ENCODE peak calls at places on chromosomes 7 and 10, in eight cellular contexts. U is AG09319, T is fibroblast of mammary gland, O is cardiac muscle cell, S is BE2C, L is MM.1S, E is epithelial cell of esophagus, P is foreskin keratinocyte. D is an unnamed sample.

GRCh38 chr7:28732037-28732869 is 225.9 kb downstream of the TRIL start:
- DNase-seq in U (peak), T (peak), O (peak), S (no peak), L (no peak), E (peak), P (no peak), D (no peak)

GRCh38 chr7:70975816-70976215 is 156.1 kb upstream of the GALNT17 start:
- DNase-seq in U (no peak), T (no peak), O (no peak), S (no peak), L (no peak), E (no peak), P (no peak), D (no peak)

GRCh38 chr7:44867073-44867990 is 18.0 kb downstream of the PURB start:
- DNase-seq in U (no peak), T (peak), O (peak), S (peak), L (no peak), E (peak), P (peak), D (no peak)

GRCh38 chr10:101588879-101589278 is 758 bp downstream of the DPCD start:
- DNase-seq in U (no peak), T (peak), O (peak), S (no peak), L (no peak), E (peak), P (peak), D (no peak)

GRCh38 chr7:148669907-148670306 is 28.8 kb upstream of the CUL1 start:
- DNase-seq in U (no peak), T (no peak), O (no peak), S (no peak), L (no peak), E (peak), P (peak), D (no peak)

GRCh38 chr7:19690736-19691135 is 18.1 kb downstream of the POLR1F start:
- DNase-seq in U (no peak), T (peak), O (no peak), S (no peak), L (no peak), E (no peak), P (no peak), D (no peak)

GRCh38 chr7:35755711-35756110 is 45.1 kb upstream of the SEPTIN7 start:
- DNase-seq in U (no peak), T (no peak), O (peak), S (no peak), L (no peak), E (no peak), P (no peak), D (no peak)

GRCh38 chr10:34406463-34407138 is 408.5 kb downstream of the PARD3 start:
- DNase-seq in U (no peak), T (no peak), O (no peak), S (no peak), L (no peak), E (no peak), P (no peak), D (no peak)

GRCh38 chr7:110944966-110945644 is 145.8 kb upstream of the LRRN3 start:
- DNase-seq in U (no peak), T (no peak), O (no peak), S (no peak), L (no peak), E (no peak), P (no peak), D (no peak)

GRCh38 chr7:2635810-2636701 is 4.3 kb downstream of the TTYH3 start:
- DNase-seq in U (no peak), T (peak), O (peak), S (peak), L (no peak), E (no peak), P (no peak), D (peak)

GRCh38 chr10:28797904-28798371 is 120.6 kb downstream of the BAMBI start:
- DNase-seq in U (no peak), T (peak), O (peak), S (no peak), L (no peak), E (no peak), P (no peak), D (no peak)

GRCh38 chr10:30366351-30366750 is 17.3 kb upstream of the MTPAP start:
- DNase-seq in U (no peak), T (no peak), O (no peak), S (no peak), L (no peak), E (no peak), P (no peak), D (no peak)

GRCh38 chr7:116500071-116500853 is 724 bp downstream of the CAV2 start:
- DNase-seq in U (no peak), T (peak), O (peak), S (no peak), L (peak), E (peak), P (peak), D (peak)

GRCh38 chr10:120172371-120172770 is 279.8 kb downstream of the SEC23IP start:
- DNase-seq in U (no peak), T (no peak), O (no peak), S (no peak), L (no peak), E (no peak), P (peak), D (no peak)

GRCh38 chr10:74955796-74956195 is 129.4 kb downstream of the KAT6B start:
- DNase-seq in U (no peak), T (peak), O (peak), S (no peak), L (no peak), E (peak), P (no peak), D (no peak)

GRCh38 chr10:117449636-117450035 is 74.4 kb upstream of the PDZD8 start:
- DNase-seq in U (no peak), T (no peak), O (no peak), S (no peak), L (no peak), E (no peak), P (no peak), D (no peak)

GRCh38 chr10:13921941-13922340 is 335.2 kb downstream of the PRPF18 start:
- DNase-seq in U (no peak), T (no peak), O (no peak), S (no peak), L (no peak), E (no peak), P (no peak), D (no peak)

GRCh38 chr10:13920031-13920430 is 333.3 kb downstream of the PRPF18 start:
- DNase-seq in U (no peak), T (peak), O (no peak), S (no peak), L (no peak), E (no peak), P (no peak), D (no peak)

GRCh38 chr10:13922591-13922990 is 335.8 kb downstream of the PRPF18 start:
- DNase-seq in U (no peak), T (peak), O (no peak), S (no peak), L (no peak), E (peak), P (peak), D (no peak)

GRCh38 chr10:13917791-13918190 is 331.0 kb downstream of the PRPF18 start:
- DNase-seq in U (no peak), T (no peak), O (no peak), S (no peak), L (no peak), E (no peak), P (no peak), D (no peak)

DNA sequence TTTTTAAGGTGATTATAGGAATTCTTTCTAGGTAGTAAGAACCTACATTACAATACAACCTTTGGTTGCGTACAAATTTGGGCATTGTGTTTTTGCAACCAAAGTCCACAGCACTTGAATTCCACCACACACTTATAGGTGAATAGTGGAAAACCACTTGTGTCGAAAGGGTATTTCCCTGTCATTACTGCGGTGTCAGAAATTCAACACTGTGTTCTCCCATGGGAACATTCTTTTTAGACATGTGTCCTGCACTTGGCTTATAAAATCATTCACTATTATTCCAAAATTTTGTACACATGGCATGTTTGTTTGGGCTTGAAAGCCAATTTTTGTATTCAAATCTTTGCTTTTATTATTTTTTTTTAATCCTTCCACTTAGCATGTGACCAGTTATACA is 333.7 kb downstream of the PRPF18 start:
- DNase-seq in U (no peak), T (no peak), O (no peak), S (no peak), L (no peak), E (no peak), P (no peak), D (no peak)
- TF ChIP-seq CTCF in U (no peak), T (no peak), O (no peak), S (no peak), L (no peak), E (no peak), P (no peak), D (no peak)

GRCh38 chr10:23080211-23080724 is 15.1 kb upstream of the MSRB2 start:
- DNase-seq in U (no peak), T (no peak), O (no peak), S (no peak), L (no peak), E (no peak), P (no peak), D (no peak)

GRCh38 chr10:23079700-23080099 is 15.7 kb upstream of the MSRB2 start:
- DNase-seq in U (no peak), T (no peak), O (no peak), S (no peak), L (no peak), E (no peak), P (no peak), D (peak)

GRCh38 chr10:23078114-23078513 is 17.3 kb upstream of the MSRB2 start:
- DNase-seq in U (no peak), T (no peak), O (no peak), S (no peak), L (peak), E (no peak), P (no peak), D (no peak)

GRCh38 chr10:23081156-23081833 is 14.1 kb upstream of the MSRB2 start:
- DNase-seq in U (no peak), T (peak), O (peak), S (peak), L (no peak), E (peak), P (peak), D (no peak)

DNA sequence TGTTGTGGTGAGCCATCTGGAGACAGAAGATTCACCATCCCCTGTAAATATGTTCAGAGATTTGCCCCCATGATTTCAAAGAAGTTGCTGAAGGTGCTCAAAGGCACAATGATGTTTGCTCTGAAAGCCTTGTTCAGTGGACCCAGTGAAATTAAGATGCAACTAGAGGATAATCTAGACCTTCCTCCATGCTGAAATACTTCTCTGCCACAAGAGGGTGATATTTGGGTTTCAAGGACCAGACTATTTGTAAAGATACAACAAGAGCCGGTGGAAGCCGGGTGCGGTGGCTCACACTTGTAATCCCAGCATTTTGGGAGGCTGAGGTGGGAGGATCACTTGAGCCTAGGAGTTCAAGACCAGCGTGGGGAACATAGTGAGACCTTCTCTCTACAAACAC is 13.5 kb upstream of the MSRB2 start:
- DNase-seq in U (no peak), T (peak), O (peak), S (no peak), L (peak), E (no peak), P (peak), D (no peak)
- TF ChIP-seq CTCF in U (peak), T (peak), O (peak), S (peak), L (peak), E (peak), P (peak), D (no peak)

DNA sequence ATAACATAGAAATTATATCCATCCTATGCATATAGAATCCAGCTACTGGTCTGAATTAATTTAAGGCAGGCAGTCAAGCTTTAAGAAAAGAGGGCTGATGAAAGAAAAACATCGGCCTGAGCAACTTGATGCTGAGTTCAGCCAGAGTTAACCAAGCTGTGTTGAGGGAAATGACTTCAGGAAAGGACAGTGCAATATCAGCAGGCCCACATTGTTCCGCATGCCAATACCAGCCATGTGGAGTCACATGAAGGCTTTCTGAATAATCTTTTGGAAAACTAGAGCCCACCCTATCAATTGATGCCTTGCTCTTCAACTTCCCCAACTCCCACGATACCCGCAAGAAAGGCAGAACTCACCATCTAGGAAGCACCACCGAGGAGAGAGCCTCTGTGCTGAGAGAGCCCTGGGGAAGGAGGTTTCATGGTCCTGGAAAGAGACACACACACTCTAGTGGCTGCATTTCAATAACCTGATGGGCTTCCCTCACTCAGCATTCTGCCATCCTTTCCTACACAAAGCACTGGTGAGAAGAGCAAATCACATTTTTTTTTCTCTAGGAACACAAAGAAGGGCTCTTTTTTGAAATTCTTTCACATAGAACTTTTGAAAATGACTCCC is 125.8 kb upstream of the PTN start:
- DNase-seq in U (no peak), T (no peak), O (peak), S (no peak), L (no peak), E (no peak), P (no peak), D (no peak)
- TF ChIP-seq CTCF in U (no peak), T (no peak), O (no peak), S (no peak), L (no peak), E (no peak), P (no peak), D (no peak)

DNA sequence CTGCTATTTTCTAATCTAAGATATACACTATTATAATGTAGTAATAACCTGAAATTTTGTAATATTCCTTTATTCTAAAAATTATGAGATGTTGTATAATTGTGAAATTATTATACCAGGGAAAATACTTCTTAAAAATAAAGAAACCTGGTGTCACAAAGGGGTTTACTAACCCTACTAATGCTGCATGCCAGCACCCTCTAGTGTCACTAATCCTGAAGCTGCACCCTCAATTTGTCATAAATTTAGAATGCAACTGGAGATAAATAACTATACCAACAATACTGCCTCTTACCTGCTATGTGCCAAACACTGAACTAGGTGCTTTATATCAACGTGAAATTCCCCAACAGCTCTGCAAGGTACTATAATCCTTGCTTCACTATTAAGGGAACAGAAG is 30.8 kb downstream of the TM9SF3 start:
- DNase-seq in U (no peak), T (peak), O (peak), S (peak), L (peak), E (peak), P (no peak), D (no peak)
- TF ChIP-seq CTCF in U (peak), T (peak), O (peak), S (peak), L (peak), E (peak), P (peak), D (no peak)

GRCh38 chr10:6787684-6788083 is 207.6 kb upstream of the PRKCQ start:
- DNase-seq in U (no peak), T (no peak), O (no peak), S (no peak), L (no peak), E (no peak), P (no peak), D (no peak)

GRCh38 chr10:6788191-6788590 is 208.1 kb upstream of the PRKCQ start:
- DNase-seq in U (no peak), T (no peak), O (no peak), S (no peak), L (no peak), E (no peak), P (no peak), D (no peak)

GRCh38 chr10:6781133-6781770 is 201.2 kb upstream of the PRKCQ start:
- DNase-seq in U (no peak), T (no peak), O (no peak), S (no peak), L (peak), E (no peak), P (no peak), D (no peak)

GRCh38 chr10:6782378-6782777 is 202.3 kb upstream of the PRKCQ start:
- DNase-seq in U (no peak), T (no peak), O (no peak), S (no peak), L (no peak), E (no peak), P (no peak), D (no peak)

DNA sequence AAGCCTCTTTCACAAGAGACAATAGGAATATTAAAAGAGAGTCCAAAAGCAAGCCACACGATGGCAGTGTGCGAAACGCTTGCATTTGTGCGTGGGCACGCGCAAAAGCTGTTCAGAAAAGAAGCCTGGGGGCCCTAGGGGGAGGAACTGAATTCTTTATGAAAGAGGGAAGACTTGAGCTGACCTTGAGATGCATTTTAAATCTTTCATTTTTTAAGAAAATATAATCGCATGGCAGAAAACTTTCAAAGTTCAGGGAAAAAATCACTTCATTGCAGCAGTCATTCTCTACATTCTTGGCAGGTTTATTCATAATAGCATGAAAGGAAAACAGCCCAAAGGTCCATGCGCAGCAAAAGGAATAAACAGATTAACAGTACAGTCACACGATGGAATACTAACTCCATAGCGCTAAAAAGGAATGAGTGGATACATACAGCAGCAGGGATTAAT is 206.5 kb upstream of the PRKCQ start:
- DNase-seq in U (peak), T (peak), O (peak), S (no peak), L (no peak), E (peak), P (peak), D (no peak)
- TF ChIP-seq CTCF in U (peak), T (peak), O (peak), S (peak), L (no peak), E (peak), P (peak), D (no peak)